ENCODE peak calls at places on chromosomes 3 and 15, in nine cellular contexts. One of them, this sample, is unnamed.

GRCh38 chr15:67013696-67014095 is 51.7 kb upstream of the SMAD3 start:
- DNase-seq in IMR-90: peak; percentile 80
- DNase-seq in dorsolateral prefrontal cortex: no peak
- DNase-seq in AG04450: peak; percentile 33
- DNase-seq in cardiac fibroblast: peak; percentile 74
- DNase-seq in fibroblast of lung: peak; percentile 94
- DNase-seq in fibroblast of pulmonary artery: peak; percentile 65
- DNase-seq in neural progenitor cell: peak; percentile 75
- DNase-seq in GM12864: no peak
- DNase-seq in this sample: no peak

GRCh38 chr3:133570139-133570936 is 3.1 kb upstream of the CDV3 start:
- DNase-seq in IMR-90: peak; percentile 81
- DNase-seq in dorsolateral prefrontal cortex: no peak
- DNase-seq in AG04450: no peak
- DNase-seq in cardiac fibroblast: peak; percentile 96
- DNase-seq in fibroblast of lung: peak; percentile 96
- DNase-seq in fibroblast of pulmonary artery: peak; percentile 93
- DNase-seq in neural progenitor cell: peak; percentile 53
- DNase-seq in GM12864: no peak
- DNase-seq in this sample: no peak

GRCh38 chr15:94080416-94080815 is 150.9 kb upstream of the MCTP2 start:
- DNase-seq in IMR-90: no peak
- DNase-seq in dorsolateral prefrontal cortex: no peak
- DNase-seq in AG04450: no peak
- DNase-seq in cardiac fibroblast: no peak
- DNase-seq in fibroblast of lung: peak; percentile 83
- DNase-seq in fibroblast of pulmonary artery: no peak
- DNase-seq in neural progenitor cell: no peak
- DNase-seq in GM12864: no peak
- DNase-seq in this sample: no peak

GRCh38 chr3:190455843-190456242 is 6.1 kb upstream of the TMEM207 start:
- DNase-seq in IMR-90: no peak
- DNase-seq in dorsolateral prefrontal cortex: no peak
- DNase-seq in AG04450: no peak
- DNase-seq in cardiac fibroblast: no peak
- DNase-seq in fibroblast of lung: no peak
- DNase-seq in fibroblast of pulmonary artery: no peak
- DNase-seq in neural progenitor cell: no peak
- DNase-seq in GM12864: no peak
- DNase-seq in this sample: no peak

GRCh38 chr3:48410205-48411040 is 19.5 kb downstream of the PLXNB1 start:
- DNase-seq in IMR-90: no peak
- DNase-seq in dorsolateral prefrontal cortex: peak; percentile 1
- DNase-seq in AG04450: no peak
- DNase-seq in cardiac fibroblast: no peak
- DNase-seq in fibroblast of lung: no peak
- DNase-seq in fibroblast of pulmonary artery: no peak
- DNase-seq in neural progenitor cell: no peak
- DNase-seq in GM12864: no peak
- DNase-seq in this sample: no peak

GRCh38 chr3:27310693-27311092 is 58.5 kb downstream of the NEK10 start:
- DNase-seq in IMR-90: no peak
- DNase-seq in dorsolateral prefrontal cortex: no peak
- DNase-seq in AG04450: no peak
- DNase-seq in cardiac fibroblast: no peak
- DNase-seq in fibroblast of lung: no peak
- DNase-seq in fibroblast of pulmonary artery: no peak
- DNase-seq in neural progenitor cell: no peak
- DNase-seq in GM12864: no peak
- DNase-seq in this sample: no peak

GRCh38 chr15:74158855-74159650 is 14.5 kb upstream of the ISLR start:
- DNase-seq in IMR-90: no peak
- DNase-seq in dorsolateral prefrontal cortex: no peak
- DNase-seq in AG04450: no peak
- DNase-seq in cardiac fibroblast: no peak
- DNase-seq in fibroblast of lung: no peak
- DNase-seq in fibroblast of pulmonary artery: no peak
- DNase-seq in neural progenitor cell: no peak
- DNase-seq in GM12864: peak; percentile 74
- DNase-seq in this sample: peak; percentile 70

GRCh38 chr15:62547584-62547983 is 382.5 kb upstream of the C2CD4B start:
- DNase-seq in IMR-90: no peak
- DNase-seq in dorsolateral prefrontal cortex: no peak
- DNase-seq in AG04450: no peak
- DNase-seq in cardiac fibroblast: no peak
- DNase-seq in fibroblast of lung: no peak
- DNase-seq in fibroblast of pulmonary artery: no peak
- DNase-seq in neural progenitor cell: no peak
- DNase-seq in GM12864: no peak
- DNase-seq in this sample: no peak

GRCh38 chr15:78177447-78177873 is 28.3 kb downstream of the IDH3A start:
- DNase-seq in IMR-90: no peak
- DNase-seq in dorsolateral prefrontal cortex: peak; percentile 41
- DNase-seq in AG04450: no peak
- DNase-seq in cardiac fibroblast: peak; percentile 27
- DNase-seq in fibroblast of lung: peak; percentile 4
- DNase-seq in fibroblast of pulmonary artery: peak; percentile 25
- DNase-seq in neural progenitor cell: peak; percentile 84
- DNase-seq in GM12864: no peak
- DNase-seq in this sample: peak; percentile 64

GRCh38 chr3:53730565-53730964 is 115.7 kb downstream of the CHDH start:
- DNase-seq in IMR-90: no peak
- DNase-seq in dorsolateral prefrontal cortex: peak; percentile 65
- DNase-seq in AG04450: no peak
- DNase-seq in cardiac fibroblast: peak; percentile 3
- DNase-seq in fibroblast of lung: peak; percentile 36
- DNase-seq in fibroblast of pulmonary artery: peak; percentile 17
- DNase-seq in neural progenitor cell: no peak
- DNase-seq in GM12864: no peak
- DNase-seq in this sample: no peak

GRCh38 chr3:108495717-108496116 is 14.7 kb downstream of the MYH15 start:
- DNase-seq in IMR-90: no peak
- DNase-seq in dorsolateral prefrontal cortex: no peak
- DNase-seq in AG04450: no peak
- DNase-seq in cardiac fibroblast: peak; percentile 36
- DNase-seq in fibroblast of lung: no peak
- DNase-seq in fibroblast of pulmonary artery: no peak
- DNase-seq in neural progenitor cell: no peak
- DNase-seq in GM12864: no peak
- DNase-seq in this sample: no peak

GRCh38 chr3:179181993-179182551 is 33.9 kb downstream of the PIK3CA start:
- DNase-seq in IMR-90: peak; percentile 46
- DNase-seq in dorsolateral prefrontal cortex: no peak
- DNase-seq in AG04450: no peak
- DNase-seq in cardiac fibroblast: peak; percentile 65
- DNase-seq in fibroblast of lung: peak; percentile 56
- DNase-seq in fibroblast of pulmonary artery: peak; percentile 21
- DNase-seq in neural progenitor cell: no peak
- DNase-seq in GM12864: no peak
- DNase-seq in this sample: no peak

GRCh38 chr3:179179256-179179655 is 31.1 kb downstream of the PIK3CA start:
- DNase-seq in IMR-90: no peak
- DNase-seq in dorsolateral prefrontal cortex: no peak
- DNase-seq in AG04450: no peak
- DNase-seq in cardiac fibroblast: no peak
- DNase-seq in fibroblast of lung: no peak
- DNase-seq in fibroblast of pulmonary artery: no peak
- DNase-seq in neural progenitor cell: no peak
- DNase-seq in GM12864: no peak
- DNase-seq in this sample: no peak

GRCh38 chr3:179181021-179181472 is 32.9 kb downstream of the PIK3CA start:
- DNase-seq in IMR-90: peak; percentile 63
- DNase-seq in dorsolateral prefrontal cortex: no peak
- DNase-seq in AG04450: no peak
- DNase-seq in cardiac fibroblast: peak; percentile 89
- DNase-seq in fibroblast of lung: peak; percentile 62
- DNase-seq in fibroblast of pulmonary artery: peak; percentile 72
- DNase-seq in neural progenitor cell: no peak
- DNase-seq in GM12864: no peak
- DNase-seq in this sample: peak; percentile 26

GRCh38 chr3:179177611-179178010 is 29.5 kb downstream of the PIK3CA start:
- DNase-seq in IMR-90: no peak
- DNase-seq in dorsolateral prefrontal cortex: no peak
- DNase-seq in AG04450: no peak
- DNase-seq in cardiac fibroblast: no peak
- DNase-seq in fibroblast of lung: no peak
- DNase-seq in fibroblast of pulmonary artery: no peak
- DNase-seq in neural progenitor cell: no peak
- DNase-seq in GM12864: no peak
- DNase-seq in this sample: no peak

DNA sequence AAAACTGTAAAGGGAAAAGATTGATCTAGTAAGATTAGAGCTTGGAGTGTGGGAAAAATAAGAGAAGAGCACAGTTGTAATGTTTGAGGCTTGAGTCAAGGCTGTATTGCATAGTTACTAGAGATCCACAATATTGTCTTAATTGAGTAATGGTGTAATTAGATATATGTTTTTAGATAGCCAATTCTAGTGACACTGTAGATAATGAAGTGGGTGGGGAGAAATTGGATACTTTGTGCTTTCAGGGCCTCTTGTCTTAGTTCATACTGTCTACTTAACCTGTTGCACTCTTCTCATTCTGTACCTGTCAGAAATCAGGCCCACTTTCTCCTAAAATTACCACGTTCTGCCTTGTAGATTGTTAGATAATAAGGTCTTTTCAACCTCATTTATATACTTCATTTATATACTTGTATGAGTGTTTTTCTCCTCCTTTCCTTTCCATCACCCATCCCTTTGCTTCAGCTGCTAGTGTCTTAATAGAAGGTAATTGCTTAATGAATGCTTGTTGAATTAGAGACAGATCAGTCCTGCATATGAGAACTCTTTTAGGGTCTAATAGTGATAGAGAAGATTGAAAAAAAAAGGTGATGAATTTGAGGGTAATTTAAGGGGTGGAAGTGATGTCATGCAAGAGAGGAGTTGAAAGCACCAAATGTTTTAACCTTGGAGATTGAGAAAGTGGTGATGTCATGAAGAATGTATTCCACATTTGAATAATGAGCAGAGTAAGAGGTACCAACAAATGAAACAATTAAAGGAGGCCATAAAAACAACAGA is 32.0 kb downstream of the PIK3CA start:
- DNase-seq in IMR-90: peak; percentile 44
- DNase-seq in dorsolateral prefrontal cortex: no peak
- DNase-seq in AG04450: no peak
- DNase-seq in cardiac fibroblast: peak; percentile 85
- DNase-seq in fibroblast of lung: peak; percentile 63
- DNase-seq in fibroblast of pulmonary artery: peak; percentile 63
- DNase-seq in neural progenitor cell: no peak
- DNase-seq in GM12864: no peak
- DNase-seq in this sample: peak; percentile 33
- TF ChIP-seq CTCF in IMR-90: no peak
- TF ChIP-seq CTCF in dorsolateral prefrontal cortex: no peak
- TF ChIP-seq CTCF in AG04450: no peak
- TF ChIP-seq CTCF in cardiac fibroblast: no peak
- TF ChIP-seq CTCF in fibroblast of lung: no peak
- TF ChIP-seq CTCF in fibroblast of pulmonary artery: no peak
- TF ChIP-seq CTCF in neural progenitor cell: no peak
- TF ChIP-seq CTCF in GM12864: no peak
- TF ChIP-seq CTCF in this sample: no peak

DNA sequence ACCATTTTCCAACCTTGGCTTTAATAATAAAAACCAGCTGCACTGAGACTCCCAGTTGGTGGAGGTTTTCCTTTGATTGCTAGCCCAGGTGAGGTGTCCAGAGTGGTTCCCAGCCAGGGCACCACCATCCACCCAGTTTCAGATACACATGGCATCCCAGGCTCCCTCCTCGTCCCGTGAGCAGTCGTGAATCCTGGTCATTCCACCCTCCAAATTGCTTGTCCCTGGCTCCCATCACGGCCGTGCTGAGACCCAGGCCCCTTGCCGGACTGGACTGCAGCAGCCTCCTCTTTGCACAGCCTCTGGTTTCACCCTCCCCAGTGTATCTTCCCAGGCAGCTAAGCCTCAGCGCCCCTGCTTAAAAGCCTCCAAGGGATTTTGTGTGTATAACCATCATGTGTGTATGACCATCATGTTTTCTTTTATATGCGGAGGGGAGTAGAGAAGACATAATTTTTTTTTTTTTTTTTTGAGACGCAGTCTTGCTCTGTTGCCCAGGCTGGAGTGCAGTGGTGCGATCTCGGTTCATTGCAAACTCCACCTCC is 106.3 kb downstream of the ETFA start:
- DNase-seq in IMR-90: no peak
- DNase-seq in dorsolateral prefrontal cortex: no peak
- DNase-seq in AG04450: no peak
- DNase-seq in cardiac fibroblast: no peak
- DNase-seq in fibroblast of lung: no peak
- DNase-seq in fibroblast of pulmonary artery: no peak
- DNase-seq in neural progenitor cell: no peak
- DNase-seq in GM12864: no peak
- DNase-seq in this sample: no peak
- TF ChIP-seq CTCF in IMR-90: no peak
- TF ChIP-seq CTCF in dorsolateral prefrontal cortex: no peak
- TF ChIP-seq CTCF in AG04450: no peak
- TF ChIP-seq CTCF in cardiac fibroblast: no peak
- TF ChIP-seq CTCF in fibroblast of lung: no peak
- TF ChIP-seq CTCF in fibroblast of pulmonary artery: no peak
- TF ChIP-seq CTCF in neural progenitor cell: no peak
- TF ChIP-seq CTCF in GM12864: no peak
- TF ChIP-seq CTCF in this sample: no peak

DNA sequence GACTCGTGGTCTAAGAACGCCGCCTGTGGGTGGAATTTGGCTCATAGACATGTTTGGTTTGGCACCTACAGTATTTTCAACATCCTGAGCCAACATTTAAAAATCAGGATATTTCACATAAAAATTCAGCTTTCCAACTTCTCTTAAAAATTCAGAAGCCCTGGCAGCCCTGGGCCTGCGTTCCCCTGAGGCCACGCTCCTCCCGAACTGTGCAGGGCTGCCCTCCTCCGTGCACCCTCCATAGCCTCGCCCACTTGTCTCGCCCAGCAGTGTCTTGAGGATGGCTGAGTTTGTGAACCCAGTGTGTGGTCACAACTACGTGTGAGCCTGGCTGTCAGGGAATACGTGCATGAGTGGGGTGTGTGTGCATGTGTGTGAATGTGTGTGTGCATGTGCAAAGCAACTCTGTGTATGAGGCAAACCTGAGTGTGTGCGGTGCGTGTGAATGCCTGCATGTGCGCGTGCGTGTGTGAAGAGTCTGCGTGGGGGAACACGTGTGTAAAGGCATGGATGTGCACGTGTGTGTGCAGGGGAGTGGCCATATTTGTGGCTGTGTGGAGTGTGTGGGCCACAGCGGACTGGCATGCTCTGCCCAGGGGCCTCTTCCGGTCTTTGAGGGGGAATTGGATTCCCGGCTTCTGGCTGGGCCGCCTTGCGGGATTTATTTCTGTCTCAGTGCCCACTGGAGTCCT is 30.9 kb downstream of the PTH1R start:
- DNase-seq in IMR-90: peak; percentile 66
- DNase-seq in dorsolateral prefrontal cortex: peak; percentile 10
- DNase-seq in AG04450: no peak
- DNase-seq in cardiac fibroblast: peak; percentile 84
- DNase-seq in fibroblast of lung: peak; percentile 79
- DNase-seq in fibroblast of pulmonary artery: peak; percentile 86
- DNase-seq in neural progenitor cell: no peak
- DNase-seq in GM12864: no peak
- DNase-seq in this sample: no peak
- TF ChIP-seq CTCF in IMR-90: peak; percentile 38
- TF ChIP-seq CTCF in dorsolateral prefrontal cortex: no peak
- TF ChIP-seq CTCF in AG04450: peak; percentile 30
- TF ChIP-seq CTCF in cardiac fibroblast: no peak
- TF ChIP-seq CTCF in fibroblast of lung: peak; percentile 22
- TF ChIP-seq CTCF in fibroblast of pulmonary artery: peak; percentile 41
- TF ChIP-seq CTCF in neural progenitor cell: no peak
- TF ChIP-seq CTCF in GM12864: peak; percentile 12
- TF ChIP-seq CTCF in this sample: peak; percentile 6

GRCh38 chr3:146326875-146327543 is 76.1 kb upstream of the PLSCR4 start:
- DNase-seq in IMR-90: peak; percentile 82
- DNase-seq in dorsolateral prefrontal cortex: no peak
- DNase-seq in AG04450: peak; percentile 57
- DNase-seq in cardiac fibroblast: peak; percentile 89
- DNase-seq in fibroblast of lung: peak; percentile 61
- DNase-seq in fibroblast of pulmonary artery: peak; percentile 93
- DNase-seq in neural progenitor cell: peak; percentile 34
- DNase-seq in GM12864: no peak
- DNase-seq in this sample: peak; percentile 12
- TF ChIP-seq CTCF in IMR-90: peak; percentile 82
- TF ChIP-seq CTCF in dorsolateral prefrontal cortex: peak; percentile 72
- TF ChIP-seq CTCF in AG04450: peak; percentile 63
- TF ChIP-seq CTCF in cardiac fibroblast: peak; percentile 36
- TF ChIP-seq CTCF in fibroblast of lung: peak; percentile 62
- TF ChIP-seq CTCF in fibroblast of pulmonary artery: peak; percentile 62
- TF ChIP-seq CTCF in neural progenitor cell: peak; percentile 57
- TF ChIP-seq CTCF in GM12864: no peak
- TF ChIP-seq CTCF in this sample: peak; percentile 35